ENCODE peak calls at places on chromosomes 11 and 22, in six cellular contexts. N is left colon; L is activated T-cell treated with anti-CD3 and anti-CD28 coated beads for 1 hour; Z is retinal pigment epithelial cell; S is dorsolateral prefrontal cortex; X is T-helper 2 cell treated with Interferon-gamma antibody and Interleukin-4, amounts not matched to agents 5 μg/mL and 100 μg/mL, for 36 hours. M is an unnamed sample.
A peak's percentile ranks its signal among the peaks of the same experiment; 100 is the strongest.

GRCh38 chr22:20015971-20016733 is 471 bp downstream of the ARVCF start:
- DNase-seq in X (peak; percentile 35), S (peak; percentile 64), N (no peak), L (peak; percentile 11), Z (no peak), M (peak; percentile 86)

GRCh38 chr22:32796865-32797573 is 4.5 kb upstream of the TIMP3 start:
- DNase-seq in N (peak; percentile 56), L (peak; percentile 44), Z (no peak), X (peak; percentile 23), S (peak; percentile 83), M (peak; percentile 78)

GRCh38 chr22:29201722-29202230 is 3.9 kb upstream of the EMID1 start:
- DNase-seq in Z (no peak), L (no peak), N (no peak), S (no peak), X (no peak), M (no peak)

GRCh38 chr22:34035209-34035608 is 114.9 kb upstream of the LARGE1 start:
- DNase-seq in N (no peak), S (no peak), X (no peak), Z (no peak), L (no peak), M (no peak)

GRCh38 chr22:32661296-32661695 is 140.2 kb upstream of the TIMP3 start:
- DNase-seq in S (no peak), Z (peak; percentile 62), X (no peak), N (no peak), L (no peak), M (peak; percentile 76)

GRCh38 chr11:77661670-77662069 is 24.1 kb upstream of the CLNS1A start:
- DNase-seq in S (no peak), N (no peak), L (no peak), Z (no peak), X (no peak), M (no peak)

GRCh38 chr22:37021710-37022482 is 2.4 kb downstream of the MPST start:
- DNase-seq in L (peak; percentile 51), X (peak; percentile 47), Z (no peak), N (peak; percentile 39), S (peak; percentile 68), M (no peak)

GRCh38 chr11:122743949-122744876 is 88.7 kb downstream of the UBASH3B start:
- DNase-seq in X (peak; percentile 92), Z (no peak), S (no peak), L (peak; percentile 66), N (peak; percentile 42), M (no peak)

GRCh38 chr22:49699476-49699875 is 128.2 kb downstream of the BRD1 start:
- DNase-seq in L (no peak), N (no peak), Z (no peak), S (no peak), X (no peak), M (no peak)

GRCh38 chr22:19107730-19108074 is 14.5 kb downstream of the DGCR2 start:
- DNase-seq in N (no peak), Z (no peak), X (no peak), S (no peak), L (no peak), M (no peak)

GRCh38 chr11:74681686-74682651 is 49.3 kb downstream of the CHRDL2 start:
- DNase-seq in X (no peak), Z (no peak), N (peak; percentile 55), L (no peak), S (peak; percentile 39), M (peak; percentile 34)

GRCh38 chr11:95705485-95706124 is 84.0 kb downstream of the FAM76B start:
- DNase-seq in L (peak; percentile 77), S (peak; percentile 90), N (peak; percentile 78), X (peak; percentile 78), Z (peak; percentile 73), M (peak; percentile 86)

GRCh38 chr11:132106336-132106982 is 736.0 kb downstream of the NTM start:
- DNase-seq in X (no peak), Z (peak; percentile 58), S (no peak), L (no peak), N (no peak), M (no peak)

GRCh38 chr11:84686726-84687125 is 940.4 kb downstream of the DLG2 start:
- DNase-seq in Z (no peak), S (no peak), L (no peak), X (no peak), N (no peak), M (no peak)

GRCh38 chr11:65625628-65626342 is 10.2 kb downstream of the PCNX3 start:
- DNase-seq in L (peak; percentile 41), N (no peak), S (peak; percentile 82), X (no peak), Z (no peak), M (peak; percentile 93)

GRCh38 chr11:119697882-119698281 is 31.1 kb downstream of the NECTIN1 start:
- DNase-seq in X (no peak), S (no peak), Z (no peak), N (no peak), L (no peak), M (no peak)

GRCh38 chr22:36510966-36511881 is 4.4 kb upstream of the FOXRED2 start:
- DNase-seq in N (no peak), S (no peak), L (peak; percentile 18), X (no peak), Z (no peak), M (no peak)

GRCh38 chr11:57391546-57391945 is 1.1 kb upstream of the PRG2 start:
- DNase-seq in S (no peak), L (no peak), Z (no peak), X (no peak), N (no peak), M (no peak)

GRCh38 chr11:85922367-85922766 is 67.2 kb downstream of the CCDC83 start:
- DNase-seq in X (no peak), Z (no peak), L (no peak), N (no peak), S (no peak), M (no peak)